ENCODE peak calls at places on chromosomes 12 and 14, in four cellular contexts. P, G, H and E are unnamed samples.

GRCh38 chr12:6838854-6839253 is 1.9 kb upstream of the GNB3 start:
- DNase-seq in P (no peak), G (no peak), H (no peak), E (no peak)

GRCh38 chr14:53874704-53875103 is 81.9 kb downstream of the BMP4 start:
- DNase-seq in P (no peak), G (peak), H (no peak), E (no peak)

GRCh38 chr12:94586589-94587259 is 63.6 kb downstream of the TMCC3 start:
- DNase-seq in P (no peak), G (peak), H (no peak), E (no peak)

GRCh38 chr14:59293934-59294661 is 105.6 kb downstream of the DAAM1 start:
- DNase-seq in P (no peak), G (no peak), H (no peak), E (no peak)

GRCh38 chr14:34875031-34875922 is at the start of gene BAZ1A:
- DNase-seq in P (no peak), G (peak), H (peak), E (peak)

GRCh38 chr12:119649202-119649808 is 18.6 kb upstream of the PRKAB1 start:
- DNase-seq in P (no peak), G (peak), H (no peak), E (no peak)

GRCh38 chr14:29928342-29928640 is 644 bp upstream of the PRKD1 start:
- DNase-seq in P (no peak), G (no peak), H (no peak), E (no peak)

GRCh38 chr14:72615511-72616121 is 278.3 kb downstream of the DPF3 start:
- DNase-seq in P (no peak), G (peak), H (no peak), E (no peak)

GRCh38 chr12:90936230-90937005 is 18.6 kb downstream of the CCER1 start:
- DNase-seq in P (no peak), G (no peak), H (no peak), E (no peak)

GRCh38 chr12:102512523-102512922 is 32.2 kb upstream of the IGF1 start:
- DNase-seq in P (no peak), G (no peak), H (no peak), E (no peak)

GRCh38 chr12:125081427-125081826 is 16.2 kb downstream of the AACS start:
- DNase-seq in P (no peak), G (no peak), H (no peak), E (no peak)

GRCh38 chr14:106013879-106014376 is 487.5 kb downstream of the TMEM121 start:
- DNase-seq in P (no peak), G (no peak), H (no peak), E (no peak)

GRCh38 chr14:21723431-21724045 is 49.9 kb upstream of the OR4E1 start:
- DNase-seq in P (no peak), G (peak), H (no peak), E (no peak)

GRCh38 chr12:3041558-3042164 is 35.5 kb upstream of the TSPAN9 start:
- DNase-seq in P (no peak), G (peak), H (no peak), E (no peak)

GRCh38 chr12:127632431-127632830 is 634.5 kb upstream of the TMEM132C start:
- DNase-seq in P (no peak), G (no peak), H (no peak), E (no peak)

GRCh38 chr14:46399049-46399448 is 252.5 kb downstream of the RPL10L start:
- DNase-seq in P (no peak), G (no peak), H (no peak), E (no peak)

GRCh38 chr12:78403681-78404080 is 460.9 kb upstream of the SYT1 start:
- DNase-seq in P (no peak), G (peak), H (no peak), E (no peak)

GRCh38 chr12:83473408-83474095 is 786.8 kb downstream of the TMTC2 start:
- DNase-seq in P (no peak), G (no peak), H (no peak), E (no peak)

GRCh38 chr12:110920324-110920910 is at the start of gene MYL2:
- DNase-seq in P (no peak), G (no peak), H (no peak), E (no peak)

GRCh38 chr12:8045952-8046944 is 13.7 kb downstream of the FOXJ2 start:
- DNase-seq in P (no peak), G (peak), H (no peak), E (peak)

GRCh38 chr12:111596985-111597730 is 2.0 kb downstream of the ATXN2 start:
- DNase-seq in P (no peak), G (peak), H (no peak), E (no peak)

GRCh38 chr14:61584258-61584657 is 111.1 kb upstream of the HIF1A start:
- DNase-seq in P (no peak), G (peak), H (no peak), E (no peak)

GRCh38 chr14:52951730-52952481 is 1.1 kb upstream of the FERMT2 start:
- DNase-seq in P (no peak), G (peak), H (no peak), E (no peak)

GRCh38 chr12:66708704-66709443 is 30.0 kb upstream of the GRIP1 start:
- DNase-seq in P (no peak), G (peak), H (no peak), E (no peak)

GRCh38 chr12:86777335-86777734 is 521.1 kb upstream of the MGAT4C start:
- DNase-seq in P (peak), G (peak), H (no peak), E (no peak)

GRCh38 chr12:16282978-16283377 is 5.5 kb upstream of the SLC15A5 start:
- DNase-seq in P (no peak), G (no peak), H (no peak), E (no peak)

GRCh38 chr12:113471619-113472171 is at the start of gene LHX5:
- DNase-seq in P (no peak), G (no peak), H (no peak), E (no peak)

GRCh38 chr12:88336071-88336768 is 194.1 kb downstream of the TMTC3 start:
- DNase-seq in P (no peak), G (no peak), H (no peak), E (no peak)

GRCh38 chr12:71636704-71637115 is 26.9 kb downstream of the ZFC3H1 start:
- DNase-seq in P (no peak), G (peak), H (peak), E (no peak)

GRCh38 chr14:99132821-99133562 is 139.0 kb downstream of the BCL11B start:
- DNase-seq in P (no peak), G (no peak), H (no peak), E (no peak)

GRCh38 chr12:94099191-94099983 is 49.0 kb upstream of the PLXNC1 start:
- DNase-seq in P (no peak), G (no peak), H (no peak), E (no peak)

GRCh38 chr12:66776974-66777373 is 98.1 kb upstream of the GRIP1 start:
- DNase-seq in P (no peak), G (no peak), H (no peak), E (peak)

GRCh38 chr14:90828642-90829487 is 12.6 kb upstream of the TTC7B start:
- DNase-seq in P (no peak), G (no peak), H (no peak), E (no peak)
- TF ChIP-seq CTCF in P (no peak), G (no peak), H (no peak), E (no peak)

DNA sequence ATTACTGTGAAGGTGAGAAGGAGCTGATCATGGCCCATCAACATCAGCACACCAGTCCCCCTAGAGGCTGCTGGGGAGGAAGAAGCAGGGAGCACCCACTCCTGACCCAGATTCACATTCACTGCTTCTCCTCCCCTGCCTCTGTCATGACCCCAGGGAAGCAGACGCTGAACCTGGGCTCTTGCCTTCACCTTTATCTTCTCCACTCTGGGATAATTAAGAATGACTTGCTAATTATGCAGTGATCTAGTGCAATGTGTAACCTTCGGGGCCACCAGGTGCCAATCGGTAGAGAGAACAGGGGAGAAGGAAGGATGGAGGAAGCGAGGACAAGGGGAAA is 44.4 kb upstream of the IQSEC3 start:
- DNase-seq in P (no peak), G (no peak), H (no peak), E (no peak)
- TF ChIP-seq CTCF in P (no peak), G (no peak), H (no peak), E (no peak)

GRCh38 chr14:22829661-22830328 is at the start of gene MRPL52:
- DNase-seq in P (no peak), G (peak), H (peak), E (peak)
- TF ChIP-seq CTCF in P (no peak), G (no peak), H (no peak), E (no peak)

GRCh38 chr12:79929065-79929464 is 5.8 kb downstream of the PPP1R12A start:
- DNase-seq in P (no peak), G (no peak), H (no peak), E (no peak)
- TF ChIP-seq CTCF in P (no peak), G (no peak), H (no peak), E (no peak)